ENCODE peak calls at places on chromosomes 11 and 22, in five cellular contexts. N is ecto neural progenitor cell, A is GM23338, B is NCI-H345, Z is non-pigmented ciliary epithelial cell. F is an unnamed sample.

GRCh38 chr11:86719781-86720463 is 47.5 kb upstream of the ME3 start:
- DNase-seq in B (no peak), Z (no peak), A (no peak), N (no peak), F (no peak)

GRCh38 chr22:29380032-29380781 is 8.2 kb downstream of the AP1B1 start:
- DNase-seq in B (no peak), N (no peak), A (no peak), Z (no peak), F (no peak)

GRCh38 chr22:45961679-45962430 is 15.1 kb downstream of the WNT7B start:
- DNase-seq in A (no peak), B (no peak), Z (no peak), N (no peak), F (no peak)

GRCh38 chr11:36131719-36132349 is 157.4 kb downstream of the COMMD9 start:
- DNase-seq in B (no peak), A (peak), N (peak), Z (no peak), F (peak)

GRCh38 chr11:107576497-107577086 is 11.1 kb upstream of the ALKBH8 start:
- DNase-seq in B (peak), Z (no peak), N (no peak), A (peak), F (no peak)

GRCh38 chr22:35630387-35630793 is 13.3 kb upstream of the MB start:
- DNase-seq in Z (no peak), B (no peak), N (no peak), A (peak), F (no peak)

GRCh38 chr22:46747646-46748045 is 9.6 kb upstream of the CERK start:
- DNase-seq in B (no peak), N (no peak), Z (no peak), A (no peak), F (no peak)

GRCh38 chr22:25942989-25943411 is 201.0 kb downstream of the MYO18B start:
- DNase-seq in B (peak), A (no peak), N (no peak), Z (no peak), F (peak)

GRCh38 chr11:87437844-87438223 is 400.1 kb downstream of the TMEM135 start:
- DNase-seq in B (no peak), N (no peak), Z (peak), A (no peak), F (no peak)

GRCh38 chr11:18721576-18722292 is 4.3 kb downstream of the IGSF22 start:
- DNase-seq in N (peak), A (peak), B (peak), Z (no peak), F (peak)

GRCh38 chr11:6576471-6577373 is 26.7 kb downstream of the RRP8 start:
- DNase-seq in Z (peak), A (peak), N (no peak), B (peak), F (no peak)

GRCh38 chr22:33526434-33527107 is 393.7 kb downstream of the LARGE1 start:
- DNase-seq in N (no peak), Z (no peak), A (no peak), B (no peak), F (no peak)

GRCh38 chr11:61814242-61814957 is 2.4 kb downstream of the FADS1 start:
- DNase-seq in Z (no peak), N (peak), A (peak), B (peak), F (peak)

GRCh38 chr11:58286249-58286648 is 18.2 kb upstream of the OR10W1 start:
- DNase-seq in N (no peak), Z (peak), B (peak), A (peak), F (no peak)

GRCh38 chr22:44859641-44860040 is 107.3 kb downstream of the ARHGAP8 start:
- DNase-seq in Z (no peak), A (no peak), B (no peak), N (no peak), F (no peak)

GRCh38 chr11:57237204-57237681 is at the start of gene APLNR:
- DNase-seq in N (no peak), A (no peak), Z (no peak), B (no peak), F (no peak)

GRCh38 chr11:13343931-13344717 is 66.5 kb downstream of the BMAL1 start:
- DNase-seq in A (peak), N (peak), Z (peak), B (peak), F (peak)

GRCh38 chr11:99098258-99098657 is 77.5 kb downstream of the CNTN5 start:
- DNase-seq in A (no peak), B (no peak), Z (no peak), N (no peak), F (no peak)

GRCh38 chr22:34105461-34106062 is 185.3 kb upstream of the LARGE1 start:
- DNase-seq in A (peak), Z (no peak), B (peak), N (peak), F (peak)

GRCh38 chr11:19882356-19882755 is 169.7 kb downstream of the NAV2 start:
- DNase-seq in A (no peak), Z (no peak), B (no peak), N (no peak), F (no peak)

GRCh38 chr11:124535552-124536232 is 7.8 kb downstream of the OR8B12 start:
- DNase-seq in B (no peak), A (no peak), Z (no peak), N (no peak), F (no peak)

GRCh38 chr11:38411149-38411548 is 1813.1 kb upstream of the RAG2 start:
- DNase-seq in N (no peak), A (peak), Z (no peak), B (no peak), F (no peak)

GRCh38 chr11:34250732-34251639 is 106.8 kb downstream of the ABTB2 start:
- DNase-seq in Z (no peak), B (no peak), A (peak), N (peak), F (no peak)

GRCh38 chr11:66082936-66083698 is 13.0 kb downstream of the PACS1 start:
- DNase-seq in B (peak), A (no peak), N (no peak), Z (no peak), F (peak)

GRCh38 chr11:70931430-70931829 is 320.9 kb downstream of the SHANK2 start:
- DNase-seq in Z (no peak), B (no peak), A (no peak), N (no peak), F (no peak)

GRCh38 chr11:93775289-93775688 is 8.8 kb upstream of the MED17 start:
- DNase-seq in B (no peak), N (no peak), A (peak), Z (no peak), F (no peak)

GRCh38 chr11:9756878-9757277 is 93.0 kb downstream of the SWAP70 start:
- DNase-seq in B (no peak), N (no peak), Z (no peak), A (no peak), F (no peak)

GRCh38 chr11:78656327-78656726 is 81.7 kb upstream of the NARS2 start:
- DNase-seq in B (no peak), Z (no peak), N (no peak), A (no peak), F (no peak)

GRCh38 chr11:128451651-128452470 is 135.5 kb downstream of the ETS1 start:
- DNase-seq in N (no peak), B (no peak), A (peak), Z (no peak), F (peak)

F was measured in NCI-H748 treated with DMSO at 0.1 percent for 48 hours.